ENCODE peak calls at places on chromosomes 7 and 10, in seven cellular contexts. V, P, Y, K, J, H and U are unnamed samples.

GRCh38 chr10:74290703-74291102 is 139.7 kb downstream of the ADK start:
- DNase-seq in V (no peak), P (no peak), Y (no peak), K (no peak), J (no peak), H (no peak), U (no peak)

GRCh38 chr10:13271552-13272163 is 28.2 kb downstream of the PHYH start:
- DNase-seq in V (peak), P (peak), Y (no peak), K (peak), J (no peak), H (peak), U (no peak)

GRCh38 chr10:43055991-43056567 is 20.8 kb upstream of the RET start:
- DNase-seq in V (no peak), P (no peak), Y (no peak), K (no peak), J (no peak), H (peak), U (no peak)

GRCh38 chr10:13872411-13872810 is 285.6 kb downstream of the PRPF18 start:
- DNase-seq in V (no peak), P (no peak), Y (no peak), K (no peak), J (no peak), H (no peak), U (no peak)

GRCh38 chr10:79350407-79351154 is 3.3 kb downstream of the PPIF start:
- DNase-seq in V (no peak), P (no peak), Y (no peak), K (no peak), J (no peak), H (no peak), U (no peak)

GRCh38 chr10:18158698-18159342 is 18.6 kb downstream of the CACNB2 start:
- DNase-seq in V (no peak), P (no peak), Y (no peak), K (no peak), J (no peak), H (no peak), U (no peak)

GRCh38 chr10:132961420-132961803 is 19.0 kb upstream of the CFAP46 start:
- DNase-seq in V (no peak), P (no peak), Y (no peak), K (no peak), J (no peak), H (peak), U (no peak)

GRCh38 chr7:79982151-79982770 is 152.4 kb upstream of the GNAI1 start:
- DNase-seq in V (no peak), P (peak), Y (no peak), K (no peak), J (no peak), H (peak), U (no peak)

GRCh38 chr10:6314620-6315205 is 112.0 kb downstream of the PFKFB3 start:
- DNase-seq in V (no peak), P (peak), Y (no peak), K (no peak), J (no peak), H (no peak), U (no peak)

GRCh38 chr7:2632717-2633537 is 1.1 kb downstream of the TTYH3 start:
- DNase-seq in V (peak), P (peak), Y (peak), K (no peak), J (no peak), H (peak), U (no peak)

GRCh38 chr7:46291064-46291463 is 370.0 kb upstream of the IGFBP3 start:
- DNase-seq in V (no peak), P (no peak), Y (no peak), K (no peak), J (peak), H (peak), U (no peak)

GRCh38 chr10:101436302-101436701 is 82.3 kb downstream of the BTRC start:
- DNase-seq in V (no peak), P (no peak), Y (no peak), K (no peak), J (no peak), H (no peak), U (no peak)

GRCh38 chr7:39810710-39811109 is 139.3 kb upstream of the CDK13 start:
- DNase-seq in V (no peak), P (no peak), Y (no peak), K (no peak), J (no peak), H (no peak), U (no peak)

GRCh38 chr10:43262043-43262901 is 4.6 kb downstream of the RASGEF1A start:
- DNase-seq in V (no peak), P (no peak), Y (no peak), K (peak), J (no peak), H (peak), U (no peak)

GRCh38 chr7:5620459-5620881 is 161.0 kb downstream of the RNF216 start:
- DNase-seq in V (no peak), P (no peak), Y (no peak), K (no peak), J (no peak), H (peak), U (no peak)

GRCh38 chr7:29139796-29140195 is 6.5 kb downstream of the CPVL start:
- DNase-seq in V (no peak), P (no peak), Y (no peak), K (no peak), J (no peak), H (no peak), U (no peak)

GRCh38 chr7:80135306-80136104 is 874 bp downstream of the GNAI1 start:
- DNase-seq in V (no peak), P (peak), Y (peak), K (peak), J (no peak), H (no peak), U (no peak)

GRCh38 chr7:19665399-19666008 is 43.3 kb downstream of the POLR1F start:
- DNase-seq in V (peak), P (peak), Y (no peak), K (peak), J (no peak), H (peak), U (no peak)

GRCh38 chr10:132096223-132096622 is 30.5 kb downstream of the JAKMIP3 start:
- DNase-seq in V (peak), P (peak), Y (no peak), K (no peak), J (no peak), H (no peak), U (peak)

GRCh38 chr10:125016123-125016522 is 74.2 kb downstream of the ZRANB1 start:
- DNase-seq in V (no peak), P (no peak), Y (no peak), K (no peak), J (no peak), H (peak), U (no peak)

GRCh38 chr10:6530966-6531365 is 49.1 kb downstream of the PRKCQ start:
- DNase-seq in V (no peak), P (no peak), Y (no peak), K (no peak), J (no peak), H (no peak), U (no peak)

GRCh38 chr10:18797286-18797685 is 138.1 kb downstream of the ARL5B start:
- DNase-seq in V (no peak), P (no peak), Y (no peak), K (no peak), J (no peak), H (no peak), U (no peak)

GRCh38 chr10:77925410-77925794 is 1.2 kb downstream of the DLG5 start:
- DNase-seq in V (no peak), P (peak), Y (no peak), K (peak), J (no peak), H (peak), U (no peak)

GRCh38 chr10:123718544-123719060 is 52.4 kb downstream of the GPR26 start:
- DNase-seq in V (no peak), P (no peak), Y (no peak), K (no peak), J (no peak), H (no peak), U (no peak)

GRCh38 chr7:79312022-79312421 is 141.4 kb downstream of the MAGI2 start:
- DNase-seq in V (no peak), P (no peak), Y (no peak), K (no peak), J (no peak), H (no peak), U (no peak)

GRCh38 chr10:66350622-66351399 is 575.0 kb upstream of the LRRTM3 start:
- DNase-seq in V (no peak), P (no peak), Y (no peak), K (no peak), J (no peak), H (no peak), U (no peak)

GRCh38 chr7:155258233-155258575 is 39.5 kb upstream of the INSIG1 start:
- DNase-seq in V (no peak), P (peak), Y (no peak), K (no peak), J (no peak), H (no peak), U (no peak)
- TF ChIP-seq REST in V (no peak), P (no peak), Y (no peak), K (no peak), J (no peak), H (no peak), U (no peak)

GRCh38 chr10:109887272-109887671 is 36.0 kb downstream of the XPNPEP1 start:
- DNase-seq in V (no peak), P (no peak), Y (no peak), K (no peak), J (no peak), H (no peak), U (no peak)

GRCh38 chr10:109891105-109891504 is 32.2 kb downstream of the XPNPEP1 start:
- DNase-seq in V (no peak), P (no peak), Y (no peak), K (no peak), J (no peak), H (no peak), U (no peak)

GRCh38 chr10:109887776-109888175 is 35.5 kb downstream of the XPNPEP1 start:
- DNase-seq in V (no peak), P (no peak), Y (no peak), K (no peak), J (no peak), H (no peak), U (no peak)

GRCh38 chr10:109892087-109892486 is 31.2 kb downstream of the XPNPEP1 start:
- DNase-seq in V (no peak), P (no peak), Y (no peak), K (no peak), J (no peak), H (no peak), U (no peak)

GRCh38 chr10:109889867-109890266 is 33.4 kb downstream of the XPNPEP1 start:
- DNase-seq in V (no peak), P (no peak), Y (no peak), K (no peak), J (no peak), H (no peak), U (no peak)
- TF ChIP-seq REST in V (no peak), P (no peak), Y (no peak), K (no peak), J (no peak), H (no peak), U (no peak)

DNA sequence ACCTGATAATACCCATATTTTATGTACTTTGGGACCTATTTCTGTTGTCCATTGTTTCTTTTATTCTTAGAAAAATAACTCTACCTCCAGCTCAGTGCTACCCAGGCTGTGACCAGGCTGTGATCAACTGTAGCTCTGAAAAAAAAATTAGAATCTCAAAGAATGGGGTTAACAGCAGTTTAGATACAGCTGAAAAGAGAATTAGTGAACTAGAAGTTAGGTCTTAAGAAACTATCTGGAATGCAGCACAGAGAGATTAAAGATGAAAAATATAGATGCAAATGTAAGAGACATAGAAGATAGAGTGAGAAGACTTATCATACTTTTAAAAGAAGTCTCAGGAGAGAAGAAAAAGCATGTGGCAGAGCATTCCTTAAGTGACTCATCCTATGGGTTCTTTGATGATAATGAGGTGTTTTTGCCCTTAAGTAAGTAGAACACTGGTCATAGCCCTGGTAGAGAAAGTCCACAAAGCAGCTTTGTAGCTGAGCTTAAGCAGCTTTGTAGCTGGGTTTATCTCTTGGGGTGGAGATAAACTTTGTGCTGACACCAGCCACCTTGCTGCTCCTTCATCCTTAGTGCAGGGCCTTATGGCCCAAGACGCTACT is 27.3 kb upstream of the SFRP5 start:
- DNase-seq in V (no peak), P (no peak), Y (no peak), K (no peak), J (no peak), H (no peak), U (no peak)
- TF ChIP-seq REST in V (no peak), P (no peak), Y (no peak), K (no peak), J (no peak), H (no peak), U (no peak)

GRCh38 chr7:91435386-91436059 is 171.3 kb downstream of the FZD1 start:
- DNase-seq in V (no peak), P (no peak), Y (no peak), K (no peak), J (no peak), H (no peak), U (no peak)

GRCh38 chr7:91434821-91435220 is 170.6 kb downstream of the FZD1 start:
- DNase-seq in V (no peak), P (no peak), Y (no peak), K (no peak), J (no peak), H (no peak), U (no peak)

GRCh38 chr7:91436655-91437054 is 172.4 kb downstream of the FZD1 start:
- DNase-seq in V (no peak), P (no peak), Y (no peak), K (peak), J (no peak), H (no peak), U (no peak)
- TF ChIP-seq REST in V (no peak), P (no peak), Y (no peak), K (no peak), J (no peak), H (no peak), U (no peak)

DNA sequence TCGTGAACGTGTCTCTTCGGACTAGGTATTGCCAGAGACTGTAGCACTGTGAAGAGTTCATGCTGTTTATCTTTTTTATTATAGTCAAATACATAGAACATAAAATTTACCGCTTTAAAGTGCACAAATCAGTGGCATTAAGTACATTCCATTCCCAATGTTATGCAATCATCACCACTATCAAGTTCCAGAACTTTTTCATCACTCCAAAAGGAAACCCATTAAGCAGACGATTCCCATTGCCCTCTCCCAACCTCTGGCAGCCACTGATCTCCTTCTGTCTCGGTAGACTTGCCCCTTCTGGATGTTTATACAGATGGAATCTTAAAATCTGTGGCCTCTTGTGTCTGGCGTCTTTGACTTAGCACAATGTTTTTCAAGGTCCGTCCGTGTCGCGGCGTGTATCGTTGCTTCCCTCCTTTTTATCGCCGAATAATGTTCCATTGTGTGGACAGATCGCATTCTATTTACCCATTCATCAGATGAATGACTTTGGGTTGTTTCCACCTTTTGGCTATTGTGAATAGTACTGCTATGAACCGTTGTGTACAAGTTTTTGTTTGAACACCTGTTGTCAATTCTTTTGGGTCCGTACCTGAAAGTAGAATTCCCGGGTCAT is 2.7 kb downstream of the PROSER2 start:
- DNase-seq in V (no peak), P (no peak), Y (no peak), K (no peak), J (no peak), H (no peak), U (no peak)
- TF ChIP-seq REST in V (no peak), P (no peak), Y (no peak), K (no peak), J (no peak), H (no peak), U (no peak)